ENCODE peak calls at places on chromosomes 6 and 20, in seven cellular contexts. B is AG04449, A is kidney epithelial cell, L is thyroid gland, T is GM12878, Q is A549, P is K562. Y is an unnamed sample.

GRCh38 chr6:152151930-152152329 is 344.4 kb downstream of the ESR1 start:
- DNase-seq in T (no peak), Q (no peak), B (no peak), P (no peak), L (no peak), A (no peak), Y (peak; percentile 16)

GRCh38 chr20:7248392-7248992 is 481.0 kb downstream of the BMP2 start:
- DNase-seq in T (no peak), Q (no peak), L (peak; percentile 8), P (no peak), B (no peak), A (no peak), Y (no peak)

GRCh38 chr6:109644131-109644530 is 46.9 kb downstream of the AK9 start:
- DNase-seq in T (no peak), B (no peak), P (no peak), L (no peak), Q (no peak), A (no peak), Y (no peak)

GRCh38 chr20:4919047-4919704 is 82.1 kb downstream of the SLC23A2 start:
- DNase-seq in A (no peak), L (peak; percentile 25), P (no peak), B (no peak), Q (no peak), T (no peak), Y (no peak)

GRCh38 chr6:39104528-39104927 is 10.5 kb downstream of the SAYSD1 start:
- DNase-seq in P (no peak), L (no peak), B (no peak), Q (no peak), T (no peak), A (no peak), Y (no peak)

GRCh38 chr20:59972037-59972801 is 14.0 kb downstream of the CDH26 start:
- DNase-seq in P (no peak), T (no peak), B (no peak), A (no peak), Q (no peak), L (no peak), Y (no peak)

GRCh38 chr20:1164871-1165270 is 19.9 kb downstream of the TMEM74B start:
- DNase-seq in T (no peak), L (no peak), Q (no peak), B (no peak), P (no peak), A (no peak), Y (no peak)

GRCh38 chr6:27177454-27178000 is 70.0 kb upstream of the PRSS16 start:
- DNase-seq in B (peak; percentile 47), P (peak; percentile 73), A (peak; percentile 64), Q (peak; percentile 91), L (peak; percentile 86), T (no peak), Y (peak; percentile 35)

GRCh38 chr6:169804427-169804826 is 53.0 kb downstream of the ERMARD start:
- DNase-seq in L (no peak), T (no peak), B (no peak), P (no peak), Q (no peak), A (no peak), Y (no peak)

GRCh38 chr6:6883011-6883410 is 224.8 kb upstream of the RREB1 start:
- DNase-seq in A (no peak), L (no peak), T (no peak), P (no peak), Q (no peak), B (no peak), Y (no peak)

GRCh38 chr20:58131111-58131510 is 97.3 kb downstream of the ANKRD60 start:
- DNase-seq in B (no peak), A (no peak), T (no peak), L (no peak), P (no peak), Q (no peak), Y (no peak)

GRCh38 chr6:52724041-52724405 is 39.3 kb downstream of the GSTA2 start:
- DNase-seq in B (no peak), Q (peak; percentile 23), A (no peak), L (no peak), T (no peak), P (no peak), Y (peak; percentile 29)

GRCh38 chr20:1588869-1589460 is 30.8 kb downstream of the SIRPB1 start:
- DNase-seq in T (no peak), L (no peak), Q (no peak), B (no peak), P (no peak), A (no peak), Y (no peak)

GRCh38 chr6:137859025-137859424 is 8.0 kb upstream of the TNFAIP3 start:
- DNase-seq in Q (no peak), A (no peak), L (no peak), T (no peak), B (no peak), P (no peak), Y (no peak)

GRCh38 chr6:128554302-128554701 is 33.9 kb upstream of the PTPRK start:
- DNase-seq in Q (no peak), L (no peak), P (no peak), B (no peak), A (no peak), T (no peak), Y (no peak)

GRCh38 chr20:5215592-5216304 is 88.9 kb downstream of the CDS2 start:
- DNase-seq in P (no peak), A (no peak), B (no peak), L (no peak), Q (no peak), T (no peak), Y (peak; percentile 22)

GRCh38 chr6:129501401-129502051 is 208.5 kb downstream of the ARHGAP18 start:
- DNase-seq in L (peak; percentile 85), T (no peak), P (peak; percentile 88), Q (peak; percentile 41), A (peak; percentile 98), B (peak; percentile 86), Y (peak; percentile 79)

GRCh38 chr6:37761872-37762271 is 57.7 kb upstream of the ZFAND3 start:
- DNase-seq in L (no peak), A (no peak), B (no peak), T (no peak), Q (no peak), P (no peak), Y (no peak)

GRCh38 chr20:32527052-32527446 is 58.1 kb downstream of the NOL4L start:
- DNase-seq in T (no peak), L (no peak), Q (no peak), A (no peak), B (no peak), P (no peak), Y (no peak)

GRCh38 chr6:37794825-37795224 is 24.7 kb upstream of the ZFAND3 start:
- DNase-seq in T (no peak), P (no peak), Q (no peak), A (no peak), B (no peak), L (no peak), Y (no peak)

GRCh38 chr6:19033683-19034082 is 646.5 kb downstream of the RNF144B start:
- DNase-seq in A (no peak), T (no peak), P (no peak), B (no peak), L (no peak), Q (no peak), Y (no peak)

GRCh38 chr6:113858067-113858604 is 991 bp downstream of the MARCKS start:
- DNase-seq in Q (peak; percentile 38), T (no peak), B (no peak), L (peak; percentile 49), P (no peak), A (no peak), Y (no peak)

GRCh38 chr6:14240411-14241166 is 123.0 kb downstream of the CD83 start:
- DNase-seq in B (no peak), Q (no peak), A (no peak), P (peak; percentile 20), T (no peak), L (no peak), Y (no peak)
- H3K4me3 ChIP-seq in B (no peak overlapping the region), Q (no peak overlapping the region), A (no peak overlapping the region), P (no peak overlapping the region), T (no peak overlapping the region), L (no peak overlapping the region), Y (no peak overlapping the region)

GRCh38 chr20:41573955-41574354 is 44.2 kb downstream of the CHD6 start:
- DNase-seq in P (peak; percentile 25), Q (no peak), B (no peak), T (no peak), L (no peak), A (no peak), Y (no peak)

GRCh38 chr20:41570552-41570951 is 47.6 kb downstream of the CHD6 start:
- DNase-seq in B (no peak), A (no peak), L (no peak), Q (no peak), T (no peak), P (no peak), Y (no peak)

GRCh38 chr20:41574802-41575389 is 43.3 kb downstream of the CHD6 start:
- DNase-seq in A (no peak), L (no peak), P (no peak), B (no peak), T (no peak), Q (no peak), Y (no peak)

GRCh38 chr20:41571006-41571405 is 47.2 kb downstream of the CHD6 start:
- DNase-seq in A (no peak), B (no peak), T (no peak), P (no peak), L (no peak), Q (no peak), Y (no peak)

DNA sequence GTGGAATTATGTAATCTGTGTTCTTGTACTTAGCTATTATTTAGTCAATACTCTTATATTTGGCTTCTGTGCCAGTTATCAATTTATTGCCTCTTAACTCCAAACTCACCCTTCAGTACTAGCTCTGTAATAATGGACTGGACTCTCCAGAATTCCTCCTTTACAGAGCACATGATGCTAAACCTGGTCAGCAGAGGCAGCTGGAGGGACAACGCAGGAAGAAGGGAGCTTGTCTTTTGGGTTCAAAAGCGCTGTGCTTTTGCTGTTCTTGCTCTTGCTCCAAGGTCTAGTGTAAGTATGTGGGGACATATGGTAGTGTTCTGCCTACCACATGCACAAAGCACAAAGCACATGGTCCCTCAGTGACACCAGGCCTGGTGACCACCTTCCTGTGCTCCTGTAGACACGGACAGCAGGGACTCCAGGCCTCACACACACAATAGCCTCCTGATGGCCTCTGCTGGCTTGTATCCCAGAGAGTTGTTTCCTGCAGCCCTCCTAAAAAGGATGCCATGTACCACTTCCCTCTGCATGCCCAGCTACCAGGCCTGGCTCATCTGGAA is 46.1 kb downstream of the CHD6 start:
- DNase-seq in L (no peak), P (no peak), Q (no peak), T (no peak), A (no peak), B (no peak), Y (no peak)
- TF ChIP-seq CTCF in L (no peak), P (no peak), Q (no peak), T (no peak), A (peak; percentile 20), B (peak; percentile 5), Y (no peak)

GRCh38 chr6:116561377-116562018 is 7.9 kb downstream of the CALHM4 start:
- DNase-seq in T (no peak), L (peak; percentile 75), B (no peak), A (peak; percentile 18), Q (peak; percentile 55), P (peak; percentile 84), Y (no peak)
- H3K4me3 ChIP-seq in T (no peak overlapping the region), L (no peak overlapping the region), B (no peak overlapping the region), A (no peak overlapping the region), Q (no peak overlapping the region), P (no peak overlapping the region), Y (no peak overlapping the region)

DNA sequence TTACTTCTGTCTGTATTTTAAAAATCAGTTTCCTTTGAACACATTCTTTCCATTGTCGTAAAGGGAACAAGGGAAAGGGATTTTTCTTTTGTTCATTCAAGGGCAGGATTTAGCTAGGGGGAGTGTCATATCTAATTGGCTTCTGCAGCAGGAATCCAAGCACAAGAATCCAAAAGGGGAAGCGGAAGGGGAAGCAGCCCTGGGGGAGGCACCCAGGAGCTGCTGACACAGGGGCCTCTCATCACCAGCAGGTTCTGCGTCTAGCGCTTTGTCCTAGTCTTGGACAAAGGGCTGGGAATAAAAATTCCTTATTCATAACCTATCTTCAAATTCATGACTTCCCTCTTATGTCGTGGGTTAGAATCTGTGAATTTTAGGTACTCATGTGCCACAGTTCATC is 13.7 kb downstream of the RIPK1 start:
- DNase-seq in L (no peak), Q (no peak), T (no peak), A (no peak), B (no peak), P (no peak), Y (no peak)
- TF ChIP-seq CTCF in L (no peak), Q (no peak), T (no peak), A (no peak), B (no peak), P (no peak), Y (no peak)

Y was measured in BJ.